ENCODE peak calls at places on chromosomes 13 and 19, in seven cellular contexts. One of them, this sample, is unnamed.

GRCh38 chr13:101925731-101926130 is 473.3 kb downstream of the ITGBL1 start:
- DNase-seq in right lobe of liver: no peak
- DNase-seq in fibroblast of the aortic adventitia: no peak
- DNase-seq in transverse colon: no peak
- DNase-seq in HFF-Myc: no peak
- DNase-seq in IMR-90: no peak
- DNase-seq in RWPE1: no peak
- DNase-seq in this sample: no peak

GRCh38 chr13:111482126-111482525 is 161.7 kb downstream of the TEX29 start:
- DNase-seq in right lobe of liver: no peak
- DNase-seq in fibroblast of the aortic adventitia: no peak
- DNase-seq in transverse colon: no peak
- DNase-seq in HFF-Myc: no peak
- DNase-seq in IMR-90: no peak
- DNase-seq in RWPE1: no peak
- DNase-seq in this sample: no peak

GRCh38 chr13:25776722-25777121 is 275.1 kb downstream of the SHISA2 start:
- DNase-seq in right lobe of liver: no peak
- DNase-seq in fibroblast of the aortic adventitia: no peak
- DNase-seq in transverse colon: no peak
- DNase-seq in HFF-Myc: no peak
- DNase-seq in IMR-90: no peak
- DNase-seq in RWPE1: no peak
- DNase-seq in this sample: no peak

GRCh38 chr13:91745962-91746361 is 347.5 kb downstream of the GPC5 start:
- DNase-seq in right lobe of liver: no peak
- DNase-seq in fibroblast of the aortic adventitia: no peak
- DNase-seq in transverse colon: no peak
- DNase-seq in HFF-Myc: no peak
- DNase-seq in IMR-90: no peak
- DNase-seq in RWPE1: no peak
- DNase-seq in this sample: no peak

GRCh38 chr19:55210120-55210493 is 806 bp upstream of the PTPRH start:
- DNase-seq in right lobe of liver: no peak
- DNase-seq in fibroblast of the aortic adventitia: peak; percentile 96
- DNase-seq in transverse colon: no peak
- DNase-seq in HFF-Myc: peak; percentile 90
- DNase-seq in IMR-90: peak; percentile 98
- DNase-seq in RWPE1: peak; percentile 83
- DNase-seq in this sample: peak; percentile 94

GRCh38 chr13:100399455-100399854 is 189.1 kb downstream of the GGACT start:
- DNase-seq in right lobe of liver: no peak
- DNase-seq in fibroblast of the aortic adventitia: no peak
- DNase-seq in transverse colon: no peak
- DNase-seq in HFF-Myc: no peak
- DNase-seq in IMR-90: no peak
- DNase-seq in RWPE1: no peak
- DNase-seq in this sample: no peak

GRCh38 chr13:52118595-52118994 is 10.3 kb downstream of the NEK5 start:
- DNase-seq in right lobe of liver: no peak
- DNase-seq in fibroblast of the aortic adventitia: no peak
- DNase-seq in transverse colon: no peak
- DNase-seq in HFF-Myc: no peak
- DNase-seq in IMR-90: no peak
- DNase-seq in RWPE1: no peak
- DNase-seq in this sample: no peak

GRCh38 chr13:113650275-113650674 is 7.7 kb downstream of the ATP4B start:
- DNase-seq in right lobe of liver: no peak
- DNase-seq in fibroblast of the aortic adventitia: no peak
- DNase-seq in transverse colon: peak; percentile 4
- DNase-seq in HFF-Myc: no peak
- DNase-seq in IMR-90: no peak
- DNase-seq in RWPE1: no peak
- DNase-seq in this sample: no peak

GRCh38 chr13:33228645-33229445 is 56.7 kb downstream of the STARD13 start:
- DNase-seq in right lobe of liver: no peak
- DNase-seq in fibroblast of the aortic adventitia: peak; percentile 74
- DNase-seq in transverse colon: no peak
- DNase-seq in HFF-Myc: no peak
- DNase-seq in IMR-90: peak; percentile 83
- DNase-seq in RWPE1: peak; percentile 48
- DNase-seq in this sample: peak; percentile 70

GRCh38 chr13:85632526-85633215 is 166.5 kb downstream of the SLITRK6 start:
- DNase-seq in right lobe of liver: no peak
- DNase-seq in fibroblast of the aortic adventitia: no peak
- DNase-seq in transverse colon: no peak
- DNase-seq in HFF-Myc: no peak
- DNase-seq in IMR-90: no peak
- DNase-seq in RWPE1: no peak
- DNase-seq in this sample: peak; percentile 7

GRCh38 chr13:40255551-40255950 is 410.9 kb downstream of the FOXO1 start:
- DNase-seq in right lobe of liver: no peak
- DNase-seq in fibroblast of the aortic adventitia: no peak
- DNase-seq in transverse colon: no peak
- DNase-seq in HFF-Myc: no peak
- DNase-seq in IMR-90: no peak
- DNase-seq in RWPE1: no peak
- DNase-seq in this sample: no peak

GRCh38 chr19:8334458-8335342 is 8.4 kb downstream of the KANK3 start:
- DNase-seq in right lobe of liver: peak; percentile 55
- DNase-seq in fibroblast of the aortic adventitia: peak; percentile 43
- DNase-seq in transverse colon: peak; percentile 69
- DNase-seq in HFF-Myc: no peak
- DNase-seq in IMR-90: peak; percentile 74
- DNase-seq in RWPE1: peak; percentile 85
- DNase-seq in this sample: peak; percentile 73

GRCh38 chr13:40581277-40581579 is 85.2 kb downstream of the FOXO1 start:
- DNase-seq in right lobe of liver: no peak
- DNase-seq in fibroblast of the aortic adventitia: no peak
- DNase-seq in transverse colon: no peak
- DNase-seq in HFF-Myc: no peak
- DNase-seq in IMR-90: no peak
- DNase-seq in RWPE1: no peak
- DNase-seq in this sample: no peak

GRCh38 chr19:14582894-14583340 is at the start of gene CLEC17A:
- DNase-seq in right lobe of liver: no peak
- DNase-seq in fibroblast of the aortic adventitia: no peak
- DNase-seq in transverse colon: no peak
- DNase-seq in HFF-Myc: no peak
- DNase-seq in IMR-90: no peak
- DNase-seq in RWPE1: no peak
- DNase-seq in this sample: no peak

GRCh38 chr13:91544723-91545122 is 146.3 kb downstream of the GPC5 start:
- DNase-seq in right lobe of liver: no peak
- DNase-seq in fibroblast of the aortic adventitia: peak; percentile 0
- DNase-seq in transverse colon: no peak
- DNase-seq in HFF-Myc: no peak
- DNase-seq in IMR-90: no peak
- DNase-seq in RWPE1: no peak
- DNase-seq in this sample: no peak

GRCh38 chr19:7942981-7943443 is 454 bp downstream of the TIMM44 start:
- DNase-seq in right lobe of liver: no peak
- DNase-seq in fibroblast of the aortic adventitia: peak; percentile 13
- DNase-seq in transverse colon: no peak
- DNase-seq in HFF-Myc: no peak
- DNase-seq in IMR-90: no peak
- DNase-seq in RWPE1: no peak
- DNase-seq in this sample: no peak

GRCh38 chr19:33868076-33868735 is 71.5 kb downstream of the KCTD15 start:
- DNase-seq in right lobe of liver: no peak
- DNase-seq in fibroblast of the aortic adventitia: peak; percentile 12
- DNase-seq in transverse colon: no peak
- DNase-seq in HFF-Myc: no peak
- DNase-seq in IMR-90: no peak
- DNase-seq in RWPE1: no peak
- DNase-seq in this sample: peak; percentile 6

DNA sequence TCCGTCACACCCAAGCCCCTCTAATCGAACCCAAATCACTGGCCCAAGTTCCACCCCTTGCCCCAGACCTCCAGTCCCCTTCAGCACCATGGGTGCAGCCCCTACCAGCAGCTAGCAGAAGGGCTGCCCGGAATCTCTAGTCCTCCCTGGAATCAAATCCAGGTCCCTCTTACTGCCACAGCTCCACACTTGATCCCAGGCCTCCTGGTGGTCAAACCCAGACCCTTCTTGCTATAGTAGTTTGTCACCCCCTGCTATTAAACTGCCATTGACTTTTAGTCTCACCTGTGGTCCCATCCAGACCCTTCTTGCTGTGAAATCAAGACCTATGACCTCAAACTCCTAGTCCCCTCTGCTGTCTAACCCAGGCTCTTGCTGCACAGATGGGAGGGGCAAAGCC is 8.7 kb downstream of the HIPK4 start:
- DNase-seq in right lobe of liver: no peak
- DNase-seq in fibroblast of the aortic adventitia: no peak
- DNase-seq in transverse colon: no peak
- DNase-seq in HFF-Myc: no peak
- DNase-seq in IMR-90: no peak
- DNase-seq in RWPE1: no peak
- DNase-seq in this sample: no peak
- TF ChIP-seq CTCF in right lobe of liver: no peak
- TF ChIP-seq CTCF in fibroblast of the aortic adventitia: peak; percentile 8
- TF ChIP-seq CTCF in transverse colon: no peak
- TF ChIP-seq CTCF in HFF-Myc: no peak
- TF ChIP-seq CTCF in IMR-90: no peak
- TF ChIP-seq CTCF in RWPE1: no peak
- TF ChIP-seq CTCF in this sample: no peak

GRCh38 chr19:2787115-2787514 is 1.8 kb downstream of the THOP1 start:
- DNase-seq in right lobe of liver: no peak
- DNase-seq in fibroblast of the aortic adventitia: no peak
- DNase-seq in transverse colon: no peak
- DNase-seq in HFF-Myc: no peak
- DNase-seq in IMR-90: no peak
- DNase-seq in RWPE1: no peak
- DNase-seq in this sample: no peak

GRCh38 chr19:2788237-2788636 is 2.9 kb downstream of the THOP1 start:
- DNase-seq in right lobe of liver: no peak
- DNase-seq in fibroblast of the aortic adventitia: no peak
- DNase-seq in transverse colon: no peak
- DNase-seq in HFF-Myc: no peak
- DNase-seq in IMR-90: no peak
- DNase-seq in RWPE1: no peak
- DNase-seq in this sample: no peak

GRCh38 chr19:2783781-2784145 is 690 bp upstream of the SGTA start:
- DNase-seq in right lobe of liver: no peak
- DNase-seq in fibroblast of the aortic adventitia: no peak
- DNase-seq in transverse colon: no peak
- DNase-seq in HFF-Myc: no peak
- DNase-seq in IMR-90: no peak
- DNase-seq in RWPE1: no peak
- DNase-seq in this sample: no peak

GRCh38 chr19:2782936-2783780 is at the start of gene SGTA:
- DNase-seq in right lobe of liver: peak; percentile 96
- DNase-seq in fibroblast of the aortic adventitia: peak; percentile 99
- DNase-seq in transverse colon: peak; percentile 99
- DNase-seq in HFF-Myc: peak; percentile 97
- DNase-seq in IMR-90: peak; percentile 99
- DNase-seq in RWPE1: peak; percentile 97
- DNase-seq in this sample: peak; percentile 99

DNA sequence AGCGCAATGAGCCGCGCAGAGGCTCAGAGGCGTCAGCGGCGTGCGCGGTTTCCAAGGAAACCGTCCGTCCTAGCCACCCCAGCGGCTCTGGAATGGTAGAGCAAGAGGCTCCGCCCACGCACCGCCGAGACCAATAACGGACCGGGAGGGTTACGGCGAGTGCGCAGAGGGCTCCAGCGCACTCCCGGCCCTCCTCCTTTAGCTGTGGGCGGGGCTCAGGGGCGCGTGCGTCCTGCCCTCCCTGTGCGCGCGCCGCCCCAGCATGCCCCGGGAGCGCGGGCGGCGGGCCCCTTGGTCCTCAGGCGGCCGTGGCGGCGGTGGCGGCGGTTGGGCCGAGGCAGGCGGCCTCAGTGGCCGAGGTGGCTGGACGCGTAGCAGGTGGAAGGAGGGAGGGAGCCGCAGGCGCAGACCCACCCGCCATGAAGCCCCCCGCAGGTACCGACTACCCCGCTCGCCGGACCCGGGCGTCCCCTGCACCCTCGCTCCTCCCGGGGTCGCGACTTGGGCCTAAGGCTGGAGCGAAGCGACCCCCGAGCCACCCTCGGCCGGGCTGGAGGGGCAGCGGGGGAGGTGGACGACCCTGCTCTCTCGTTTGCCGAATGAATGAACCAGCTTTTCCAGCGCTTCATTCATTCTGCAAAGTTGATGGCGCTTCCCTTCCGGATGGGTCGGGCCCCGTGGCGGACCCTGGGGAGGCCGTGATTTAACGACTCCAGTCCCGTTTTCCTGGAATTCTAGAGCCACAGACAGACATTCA is at the start of gene THOP1:
- DNase-seq in right lobe of liver: peak; percentile 100
- DNase-seq in fibroblast of the aortic adventitia: peak; percentile 97
- DNase-seq in transverse colon: peak; percentile 99
- DNase-seq in HFF-Myc: peak; percentile 93
- DNase-seq in IMR-90: peak; percentile 99
- DNase-seq in RWPE1: peak; percentile 99
- DNase-seq in this sample: peak; percentile 98
- TF ChIP-seq CTCF in right lobe of liver: no peak
- TF ChIP-seq CTCF in fibroblast of the aortic adventitia: no peak
- TF ChIP-seq CTCF in transverse colon: no peak
- TF ChIP-seq CTCF in HFF-Myc: no peak
- TF ChIP-seq CTCF in IMR-90: peak; percentile 11
- TF ChIP-seq CTCF in RWPE1: no peak
- TF ChIP-seq CTCF in this sample: no peak

GRCh38 chr19:49417090-49417489 is 6.2 kb downstream of the PTH2 start:
- DNase-seq in right lobe of liver: no peak
- DNase-seq in fibroblast of the aortic adventitia: no peak
- DNase-seq in transverse colon: no peak
- DNase-seq in HFF-Myc: no peak
- DNase-seq in IMR-90: no peak
- DNase-seq in RWPE1: no peak
- DNase-seq in this sample: no peak
- TF ChIP-seq CTCF in right lobe of liver: no peak
- TF ChIP-seq CTCF in fibroblast of the aortic adventitia: no peak
- TF ChIP-seq CTCF in transverse colon: no peak
- TF ChIP-seq CTCF in HFF-Myc: no peak
- TF ChIP-seq CTCF in IMR-90: no peak
- TF ChIP-seq CTCF in RWPE1: no peak
- TF ChIP-seq CTCF in this sample: no peak

DNA sequence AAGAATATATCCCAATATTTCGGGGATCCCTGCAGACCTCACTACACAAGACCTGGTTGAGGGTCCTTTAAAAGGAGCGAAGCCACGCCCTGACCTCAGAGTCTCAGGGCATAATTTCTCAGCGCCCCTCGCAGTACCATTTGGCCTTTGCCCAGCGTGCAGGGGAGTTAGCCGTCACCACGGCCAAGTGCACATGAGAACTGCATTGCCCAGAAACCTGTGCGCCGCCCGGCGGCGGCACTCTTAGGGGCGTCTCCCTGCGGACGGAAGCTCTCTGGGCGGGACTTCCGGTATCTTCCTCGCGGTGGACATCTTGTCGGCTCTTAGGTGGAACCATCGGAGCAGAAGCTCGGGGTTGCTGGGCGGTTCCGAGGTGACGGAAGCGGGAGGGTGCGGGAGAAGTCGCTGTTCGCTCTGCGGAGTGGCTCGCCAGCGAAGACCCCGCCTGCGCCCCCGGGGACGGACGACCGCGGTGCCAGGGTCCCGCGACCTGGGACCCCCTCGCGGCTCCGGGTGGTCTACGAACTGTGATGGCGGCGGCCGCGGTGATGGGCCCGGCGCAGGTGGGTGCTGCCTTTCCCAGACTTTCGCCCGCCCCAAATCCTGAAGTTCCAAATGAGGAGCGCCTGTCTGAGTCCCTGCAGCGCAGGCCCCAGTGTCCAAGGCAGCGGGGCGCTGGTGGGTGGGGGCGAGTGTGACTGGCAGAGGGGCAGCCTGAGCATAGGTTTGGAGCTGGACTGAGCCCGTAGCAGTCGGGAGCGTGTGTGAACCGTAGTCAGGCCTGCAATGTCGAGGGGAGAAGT is at the start of gene ZNF134:
- DNase-seq in right lobe of liver: peak; percentile 92
- DNase-seq in fibroblast of the aortic adventitia: peak; percentile 87
- DNase-seq in transverse colon: peak; percentile 94
- DNase-seq in HFF-Myc: peak; percentile 65
- DNase-seq in IMR-90: peak; percentile 87
- DNase-seq in RWPE1: peak; percentile 84
- DNase-seq in this sample: peak; percentile 90
- TF ChIP-seq CTCF in right lobe of liver: no peak
- TF ChIP-seq CTCF in fibroblast of the aortic adventitia: peak; percentile 42
- TF ChIP-seq CTCF in transverse colon: peak; percentile 22
- TF ChIP-seq CTCF in HFF-Myc: peak; percentile 12
- TF ChIP-seq CTCF in IMR-90: peak; percentile 39
- TF ChIP-seq CTCF in RWPE1: no peak
- TF ChIP-seq CTCF in this sample: peak; percentile 31

This sample was measured in fibroblast of lung.